ENCODE peak calls at places on chromosome 17, in nine cellular contexts. One of them, this sample, is unnamed.
A peak's percentile ranks its signal among the peaks of the same experiment; 100 is the strongest.

GRCh38 chr17:78239489-78239931 is 8.1 kb downstream of the TMEM235 start:
- DNase-seq in GM12865: peak; percentile 37
- DNase-seq in IMR-90: no peak
- DNase-seq in fibroblast of the aortic adventitia: no peak
- DNase-seq in brain microvascular endothelial cell: no peak
- DNase-seq in thoracic aorta: no peak
- DNase-seq in tibial artery: no peak
- DNase-seq in astrocyte of the spinal cord: no peak
- DNase-seq in heart left ventricle: no peak
- DNase-seq in this sample: no peak

GRCh38 chr17:65609749-65610148 is 48.3 kb upstream of the AXIN2 start:
- DNase-seq in heart left ventricle: no peak
- DNase-seq in brain microvascular endothelial cell: no peak
- DNase-seq in astrocyte of the spinal cord: no peak
- DNase-seq in tibial artery: no peak
- DNase-seq in IMR-90: no peak
- DNase-seq in fibroblast of the aortic adventitia: peak; percentile 62
- DNase-seq in thoracic aorta: no peak
- DNase-seq in GM12865: no peak
- DNase-seq in this sample: no peak

GRCh38 chr17:76081295-76082210 is 2.6 kb downstream of the ZACN start:
- DNase-seq in heart left ventricle: no peak
- DNase-seq in brain microvascular endothelial cell: no peak
- DNase-seq in thoracic aorta: no peak
- DNase-seq in astrocyte of the spinal cord: no peak
- DNase-seq in IMR-90: no peak
- DNase-seq in tibial artery: no peak
- DNase-seq in fibroblast of the aortic adventitia: no peak
- DNase-seq in GM12865: no peak
- DNase-seq in this sample: no peak

GRCh38 chr17:50271173-50271750 is 3.0 kb upstream of the TMEM92 start:
- DNase-seq in thoracic aorta: no peak
- DNase-seq in fibroblast of the aortic adventitia: no peak
- DNase-seq in tibial artery: no peak
- DNase-seq in brain microvascular endothelial cell: no peak
- DNase-seq in astrocyte of the spinal cord: peak; percentile 35
- DNase-seq in heart left ventricle: no peak
- DNase-seq in GM12865: no peak
- DNase-seq in IMR-90: peak; percentile 23
- DNase-seq in this sample: no peak

GRCh38 chr17:60741031-60741430 is 63.4 kb downstream of the BCAS3 start:
- DNase-seq in heart left ventricle: no peak
- DNase-seq in thoracic aorta: no peak
- DNase-seq in fibroblast of the aortic adventitia: no peak
- DNase-seq in brain microvascular endothelial cell: no peak
- DNase-seq in IMR-90: no peak
- DNase-seq in GM12865: peak; percentile 18
- DNase-seq in tibial artery: no peak
- DNase-seq in astrocyte of the spinal cord: no peak
- DNase-seq in this sample: no peak

GRCh38 chr17:37742114-37742761 is 2.6 kb downstream of the HNF1B start:
- DNase-seq in fibroblast of the aortic adventitia: peak; percentile 24
- DNase-seq in astrocyte of the spinal cord: peak; percentile 38
- DNase-seq in brain microvascular endothelial cell: no peak
- DNase-seq in heart left ventricle: no peak
- DNase-seq in tibial artery: no peak
- DNase-seq in IMR-90: peak; percentile 20
- DNase-seq in GM12865: no peak
- DNase-seq in thoracic aorta: no peak
- DNase-seq in this sample: no peak

GRCh38 chr17:10513284-10514067 is 4.9 kb downstream of the MYH1 start:
- DNase-seq in thoracic aorta: no peak
- DNase-seq in heart left ventricle: no peak
- DNase-seq in GM12865: no peak
- DNase-seq in IMR-90: peak; percentile 0
- DNase-seq in brain microvascular endothelial cell: no peak
- DNase-seq in tibial artery: no peak
- DNase-seq in fibroblast of the aortic adventitia: peak; percentile 55
- DNase-seq in astrocyte of the spinal cord: no peak
- DNase-seq in this sample: no peak

GRCh38 chr17:71631483-71631882 is 489.3 kb upstream of the SOX9 start:
- DNase-seq in thoracic aorta: no peak
- DNase-seq in astrocyte of the spinal cord: peak; percentile 53
- DNase-seq in fibroblast of the aortic adventitia: no peak
- DNase-seq in tibial artery: no peak
- DNase-seq in heart left ventricle: no peak
- DNase-seq in GM12865: no peak
- DNase-seq in IMR-90: peak; percentile 37
- DNase-seq in brain microvascular endothelial cell: no peak
- DNase-seq in this sample: no peak

GRCh38 chr17:19800571-19800970 is 52.5 kb upstream of the ALDH3A1 start:
- DNase-seq in IMR-90: no peak
- DNase-seq in fibroblast of the aortic adventitia: no peak
- DNase-seq in astrocyte of the spinal cord: no peak
- DNase-seq in heart left ventricle: no peak
- DNase-seq in GM12865: peak; percentile 16
- DNase-seq in tibial artery: no peak
- DNase-seq in thoracic aorta: no peak
- DNase-seq in brain microvascular endothelial cell: no peak
- DNase-seq in this sample: no peak

GRCh38 chr17:46868689-46869187 is 17.4 kb downstream of the WNT9B start:
- DNase-seq in IMR-90: peak; percentile 11
- DNase-seq in heart left ventricle: no peak
- DNase-seq in fibroblast of the aortic adventitia: peak; percentile 5
- DNase-seq in thoracic aorta: no peak
- DNase-seq in astrocyte of the spinal cord: peak; percentile 44
- DNase-seq in brain microvascular endothelial cell: no peak
- DNase-seq in GM12865: no peak
- DNase-seq in tibial artery: no peak
- DNase-seq in this sample: no peak

GRCh38 chr17:16870253-16871245 is 101.4 kb downstream of the TNFRSF13B start:
- DNase-seq in IMR-90: no peak
- DNase-seq in astrocyte of the spinal cord: no peak
- DNase-seq in fibroblast of the aortic adventitia: no peak
- DNase-seq in brain microvascular endothelial cell: no peak
- DNase-seq in heart left ventricle: no peak
- DNase-seq in GM12865: no peak
- DNase-seq in thoracic aorta: no peak
- DNase-seq in tibial artery: no peak
- DNase-seq in this sample: no peak

GRCh38 chr17:42563950-42564349 is 2.0 kb downstream of the COASY start:
- DNase-seq in GM12865: no peak
- DNase-seq in brain microvascular endothelial cell: no peak
- DNase-seq in tibial artery: no peak
- DNase-seq in astrocyte of the spinal cord: no peak
- DNase-seq in fibroblast of the aortic adventitia: no peak
- DNase-seq in IMR-90: no peak
- DNase-seq in thoracic aorta: no peak
- DNase-seq in heart left ventricle: no peak
- DNase-seq in this sample: no peak

GRCh38 chr17:65694601-65695000 is 133.2 kb upstream of the AXIN2 start:
- DNase-seq in tibial artery: no peak
- DNase-seq in fibroblast of the aortic adventitia: peak; percentile 15
- DNase-seq in heart left ventricle: no peak
- DNase-seq in brain microvascular endothelial cell: no peak
- DNase-seq in GM12865: no peak
- DNase-seq in IMR-90: no peak
- DNase-seq in astrocyte of the spinal cord: no peak
- DNase-seq in thoracic aorta: no peak
- DNase-seq in this sample: no peak

GRCh38 chr17:17343896-17344506 is 40.8 kb downstream of the NT5M start:
- DNase-seq in astrocyte of the spinal cord: no peak
- DNase-seq in thoracic aorta: no peak
- DNase-seq in tibial artery: peak; percentile 50
- DNase-seq in fibroblast of the aortic adventitia: no peak
- DNase-seq in IMR-90: no peak
- DNase-seq in heart left ventricle: no peak
- DNase-seq in GM12865: no peak
- DNase-seq in brain microvascular endothelial cell: no peak
- DNase-seq in this sample: no peak

GRCh38 chr17:34598161-34598776 is 18.9 kb downstream of the TMEM132E start:
- DNase-seq in thoracic aorta: no peak
- DNase-seq in brain microvascular endothelial cell: no peak
- DNase-seq in tibial artery: no peak
- DNase-seq in GM12865: no peak
- DNase-seq in astrocyte of the spinal cord: no peak
- DNase-seq in heart left ventricle: no peak
- DNase-seq in IMR-90: no peak
- DNase-seq in fibroblast of the aortic adventitia: no peak
- DNase-seq in this sample: no peak

GRCh38 chr17:64492481-64493109 is 4.3 kb downstream of the POLG2 start:
- DNase-seq in heart left ventricle: no peak
- DNase-seq in GM12865: peak; percentile 45
- DNase-seq in brain microvascular endothelial cell: no peak
- DNase-seq in thoracic aorta: no peak
- DNase-seq in IMR-90: no peak
- DNase-seq in tibial artery: no peak
- DNase-seq in astrocyte of the spinal cord: peak; percentile 23
- DNase-seq in fibroblast of the aortic adventitia: no peak
- DNase-seq in this sample: no peak

GRCh38 chr17:45016823-45017222 is 34.6 kb downstream of the DCAKD start:
- DNase-seq in thoracic aorta: no peak
- DNase-seq in brain microvascular endothelial cell: no peak
- DNase-seq in GM12865: no peak
- DNase-seq in heart left ventricle: no peak
- DNase-seq in astrocyte of the spinal cord: no peak
- DNase-seq in fibroblast of the aortic adventitia: no peak
- DNase-seq in IMR-90: no peak
- DNase-seq in tibial artery: no peak
- DNase-seq in this sample: no peak
- TF ChIP-seq CTCF in thoracic aorta: no peak
- TF ChIP-seq CTCF in brain microvascular endothelial cell: peak; percentile 48
- TF ChIP-seq CTCF in GM12865: peak; percentile 39
- TF ChIP-seq CTCF in heart left ventricle: no peak
- TF ChIP-seq CTCF in astrocyte of the spinal cord: peak; percentile 39
- TF ChIP-seq CTCF in fibroblast of the aortic adventitia: peak; percentile 41
- TF ChIP-seq CTCF in IMR-90: peak; percentile 20
- TF ChIP-seq CTCF in tibial artery: no peak
- TF ChIP-seq CTCF in this sample: peak; percentile 28

GRCh38 chr17:80311216-80311827 is 50.7 kb downstream of the RNF213 start:
- DNase-seq in brain microvascular endothelial cell: no peak
- DNase-seq in fibroblast of the aortic adventitia: no peak
- DNase-seq in GM12865: no peak
- DNase-seq in astrocyte of the spinal cord: no peak
- DNase-seq in tibial artery: peak; percentile 44
- DNase-seq in thoracic aorta: no peak
- DNase-seq in IMR-90: no peak
- DNase-seq in heart left ventricle: no peak
- DNase-seq in this sample: no peak
- H3K4me3 ChIP-seq in brain microvascular endothelial cell: no peak overlapping the region
- H3K4me3 ChIP-seq in fibroblast of the aortic adventitia: no peak overlapping the region
- H3K4me3 ChIP-seq in GM12865: no peak overlapping the region
- H3K4me3 ChIP-seq in astrocyte of the spinal cord: no peak overlapping the region
- H3K4me3 ChIP-seq in tibial artery: no peak overlapping the region
- H3K4me3 ChIP-seq in thoracic aorta: no peak overlapping the region
- H3K4me3 ChIP-seq in IMR-90: no peak overlapping the region
- H3K4me3 ChIP-seq in heart left ventricle: no peak overlapping the region
- H3K4me3 ChIP-seq in this sample: no peak overlapping the region

DNA sequence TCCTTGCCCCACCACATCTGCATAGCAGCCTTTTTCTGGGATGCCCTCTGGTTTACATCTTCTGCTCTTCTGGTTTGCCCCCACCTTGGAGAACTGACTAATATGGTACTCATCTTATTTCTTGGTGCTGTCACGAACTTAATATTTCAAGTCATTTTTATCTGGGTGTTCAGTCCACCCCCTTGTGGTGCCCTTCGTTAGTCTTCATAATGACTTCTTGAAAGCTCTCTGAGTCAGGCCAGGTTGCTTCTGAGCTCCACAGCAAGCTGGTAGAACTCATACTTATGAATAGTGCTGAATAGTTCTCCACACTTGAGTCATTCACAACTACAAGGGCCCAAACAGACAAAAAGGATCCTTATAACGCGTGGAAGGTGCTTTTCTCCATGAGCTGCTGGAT is 35.8 kb upstream of the TEKT3 start:
- DNase-seq in GM12865: no peak
- DNase-seq in brain microvascular endothelial cell: peak; percentile 55
- DNase-seq in astrocyte of the spinal cord: peak; percentile 65
- DNase-seq in tibial artery: no peak
- DNase-seq in IMR-90: peak; percentile 80
- DNase-seq in thoracic aorta: no peak
- DNase-seq in heart left ventricle: no peak
- DNase-seq in fibroblast of the aortic adventitia: peak; percentile 76
- DNase-seq in this sample: peak; percentile 89
- TF ChIP-seq CTCF in GM12865: no peak
- TF ChIP-seq CTCF in brain microvascular endothelial cell: peak; percentile 53
- TF ChIP-seq CTCF in astrocyte of the spinal cord: peak; percentile 18
- TF ChIP-seq CTCF in tibial artery: no peak
- TF ChIP-seq CTCF in IMR-90: peak; percentile 32
- TF ChIP-seq CTCF in thoracic aorta: no peak
- TF ChIP-seq CTCF in heart left ventricle: no peak
- TF ChIP-seq CTCF in fibroblast of the aortic adventitia: peak; percentile 28
- TF ChIP-seq CTCF in this sample: peak; percentile 48

GRCh38 chr17:58611331-58611730 is 80.5 kb downstream of the TEX14 start:
- DNase-seq in fibroblast of the aortic adventitia: no peak
- DNase-seq in tibial artery: no peak
- DNase-seq in heart left ventricle: no peak
- DNase-seq in IMR-90: no peak
- DNase-seq in astrocyte of the spinal cord: no peak
- DNase-seq in brain microvascular endothelial cell: no peak
- DNase-seq in GM12865: no peak
- DNase-seq in thoracic aorta: no peak
- DNase-seq in this sample: no peak

GRCh38 chr17:58601976-58602375 is 87.5 kb upstream of the MTMR4 start:
- DNase-seq in IMR-90: no peak
- DNase-seq in heart left ventricle: no peak
- DNase-seq in astrocyte of the spinal cord: no peak
- DNase-seq in thoracic aorta: no peak
- DNase-seq in tibial artery: no peak
- DNase-seq in fibroblast of the aortic adventitia: no peak
- DNase-seq in brain microvascular endothelial cell: no peak
- DNase-seq in GM12865: no peak
- DNase-seq in this sample: no peak

GRCh38 chr17:58605470-58605869 is 86.4 kb downstream of the TEX14 start:
- DNase-seq in heart left ventricle: no peak
- DNase-seq in GM12865: peak; percentile 56
- DNase-seq in fibroblast of the aortic adventitia: no peak
- DNase-seq in tibial artery: no peak
- DNase-seq in IMR-90: no peak
- DNase-seq in brain microvascular endothelial cell: no peak
- DNase-seq in astrocyte of the spinal cord: no peak
- DNase-seq in thoracic aorta: no peak
- DNase-seq in this sample: no peak

GRCh38 chr17:58606934-58607333 is 84.9 kb downstream of the TEX14 start:
- DNase-seq in fibroblast of the aortic adventitia: no peak
- DNase-seq in heart left ventricle: no peak
- DNase-seq in IMR-90: no peak
- DNase-seq in GM12865: no peak
- DNase-seq in thoracic aorta: no peak
- DNase-seq in tibial artery: no peak
- DNase-seq in astrocyte of the spinal cord: no peak
- DNase-seq in brain microvascular endothelial cell: no peak
- DNase-seq in this sample: no peak

DNA sequence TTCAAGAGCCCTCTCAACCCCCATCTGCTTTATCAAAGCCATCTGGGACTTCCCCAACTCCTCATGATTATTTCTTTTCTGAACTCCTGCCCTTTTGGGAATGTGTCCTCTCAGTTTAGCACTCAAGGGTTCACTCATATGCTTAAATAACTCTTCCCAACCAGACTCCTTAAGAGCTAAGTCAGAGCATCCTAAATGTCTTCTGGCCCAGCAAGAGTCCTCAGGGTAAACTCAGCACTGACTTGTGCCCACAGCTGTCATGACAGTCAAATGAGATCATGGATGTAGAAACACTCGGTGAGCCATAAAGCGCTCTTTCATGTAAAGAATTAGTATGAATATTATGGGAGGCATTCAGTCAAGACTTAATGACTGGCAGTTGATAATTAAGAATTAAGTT is 85.9 kb downstream of the TEX14 start:
- DNase-seq in heart left ventricle: no peak
- DNase-seq in IMR-90: no peak
- DNase-seq in fibroblast of the aortic adventitia: no peak
- DNase-seq in brain microvascular endothelial cell: no peak
- DNase-seq in tibial artery: no peak
- DNase-seq in GM12865: no peak
- DNase-seq in astrocyte of the spinal cord: no peak
- DNase-seq in thoracic aorta: no peak
- DNase-seq in this sample: no peak
- H3K4me3 ChIP-seq in heart left ventricle: no peak overlapping the region
- H3K4me3 ChIP-seq in IMR-90: no peak overlapping the region
- H3K4me3 ChIP-seq in fibroblast of the aortic adventitia: no peak overlapping the region
- H3K4me3 ChIP-seq in brain microvascular endothelial cell: no peak overlapping the region
- H3K4me3 ChIP-seq in tibial artery: no peak overlapping the region
- H3K4me3 ChIP-seq in GM12865: no peak overlapping the region
- H3K4me3 ChIP-seq in astrocyte of the spinal cord: no peak overlapping the region
- H3K4me3 ChIP-seq in thoracic aorta: no peak overlapping the region
- H3K4me3 ChIP-seq in this sample: no peak overlapping the region

This sample was measured in AG09309.